ENCODE peak calls at places on chromosomes 12 and 14, in seven cellular contexts. O is left ventricle myocardium inferior, Q is A549, E is fibroblast of lung, Y is stomach, J is heart left ventricle, I is GM13976. K is an unnamed sample.

GRCh38 chr12:42190376-42190775 is 45.7 kb upstream of the GXYLT1 start:
- DNase-seq in Y (no peak), I (no peak), Q (no peak), E (no peak), O (no peak), J (no peak), K (no peak)

GRCh38 chr14:60343571-60344071 is 94.6 kb downstream of the PPM1A start:
- DNase-seq in I (no peak), Q (no peak), J (no peak), O (no peak), Y (no peak), E (no peak), K (no peak)

GRCh38 chr12:123109319-123109772 is 41.5 kb downstream of the PITPNM2 start:
- DNase-seq in I (no peak), Y (no peak), E (no peak), O (no peak), J (no peak), Q (no peak), K (no peak)

GRCh38 chr12:44960856-44961255 is 84.7 kb upstream of the NELL2 start:
- DNase-seq in O (no peak), J (no peak), E (no peak), I (no peak), Q (no peak), Y (no peak), K (no peak)

GRCh38 chr14:91754819-91755218 is 22.9 kb upstream of the CATSPERB start:
- DNase-seq in Y (peak; percentile 72), I (no peak), J (no peak), E (no peak), O (no peak), Q (no peak), K (no peak)

GRCh38 chr12:96441811-96442210 is 41.6 kb upstream of the CDK17 start:
- DNase-seq in E (no peak), Y (no peak), Q (no peak), J (no peak), O (no peak), I (no peak), K (no peak)

GRCh38 chr14:68862954-68863594 is 70.2 kb upstream of the ZFP36L1 start:
- DNase-seq in Y (peak; percentile 83), O (peak; percentile 76), J (peak; percentile 80), I (peak; percentile 81), E (peak; percentile 65), Q (peak; percentile 79), K (peak; percentile 45)

GRCh38 chr12:86261142-86261541 is 5.0 kb upstream of the MGAT4C start:
- DNase-seq in I (no peak), E (peak; percentile 48), Q (no peak), Y (no peak), J (no peak), O (no peak), K (peak; percentile 37)

DNA sequence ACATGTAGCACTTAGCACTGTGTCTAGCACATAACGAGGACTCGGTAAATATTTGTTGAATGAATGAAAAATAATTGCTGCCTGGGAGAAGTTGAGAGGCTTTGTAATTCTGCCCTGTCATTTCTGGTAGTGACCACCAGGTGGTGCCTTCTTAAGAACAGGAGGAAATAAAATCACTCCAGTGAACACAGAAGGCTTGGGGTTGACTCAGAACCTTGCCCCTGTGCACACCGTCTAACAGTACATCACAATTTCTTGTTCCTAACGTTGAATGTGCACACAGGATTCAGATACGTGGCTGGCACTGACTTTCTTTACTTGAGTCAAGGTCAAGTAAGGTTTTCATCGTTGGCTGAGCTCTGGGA is 91.8 kb downstream of the RGS6 start:
- DNase-seq in J (no peak), Y (peak; percentile 27), E (peak; percentile 8), Q (no peak), I (peak; percentile 43), O (no peak), K (peak; percentile 1)
- TF ChIP-seq CTCF in J (peak; percentile 61), Y (peak; percentile 52), E (peak; percentile 14), Q (no peak), I (peak; percentile 61), O (peak; percentile 67), K (peak; percentile 37)

GRCh38 chr12:48296586-48297396 is 53.9 kb downstream of the ZNF641 start:
- DNase-seq in Y (peak; percentile 80), O (peak; percentile 79), Q (no peak), J (peak; percentile 86), I (peak; percentile 41), E (peak; percentile 81), K (peak; percentile 73)
- TF ChIP-seq CTCF in Y (no peak), O (no peak), Q (no peak), J (no peak), I (no peak), E (no peak), K (no peak)

GRCh38 chr12:132502149-132502881 is 12.4 kb downstream of the FBRSL1 start:
- DNase-seq in Q (no peak), O (no peak), I (no peak), J (no peak), E (no peak), Y (no peak), K (no peak)
- TF ChIP-seq CTCF in Q (no peak), O (no peak), I (no peak), J (no peak), E (no peak), Y (no peak), K (no peak)

GRCh38 chr12:32305163-32305562 is 94.2 kb upstream of the FGD4 start:
- DNase-seq in Y (no peak), O (no peak), J (no peak), E (no peak), I (no peak), Q (peak; percentile 15), K (no peak)
- TF ChIP-seq CTCF in Y (peak; percentile 54), O (peak; percentile 58), J (peak; percentile 69), E (peak; percentile 37), I (peak; percentile 14), Q (peak; percentile 62), K (peak; percentile 19)

GRCh38 chr12:14810953-14811483 is 3.0 kb downstream of the SMCO3 start:
- DNase-seq in O (no peak), Q (peak; percentile 38), I (no peak), E (peak; percentile 27), Y (no peak), J (no peak), K (no peak)
- TF ChIP-seq CTCF in O (peak; percentile 56), Q (peak; percentile 89), I (no peak), E (peak; percentile 54), Y (no peak), J (peak; percentile 47), K (peak; percentile 47)

GRCh38 chr14:45716506-45716905 is 463.5 kb upstream of the MIS18BP1 start:
- DNase-seq in E (no peak), I (no peak), Q (peak; percentile 2), Y (no peak), O (no peak), J (no peak), K (no peak)
- TF ChIP-seq CTCF in E (no peak), I (no peak), Q (no peak), Y (no peak), O (no peak), J (no peak), K (no peak)

GRCh38 chr12:11581179-11581755 is 68.2 kb upstream of the ETV6 start:
- DNase-seq in Q (peak; percentile 43), O (peak; percentile 18), J (peak; percentile 60), I (peak; percentile 43), Y (peak; percentile 72), E (peak; percentile 71), K (peak; percentile 63)
- TF ChIP-seq CTCF in Q (peak; percentile 90), O (peak; percentile 73), J (peak; percentile 81), I (peak; percentile 20), Y (peak; percentile 69), E (peak; percentile 35), K (peak; percentile 46)

GRCh38 chr12:62691309-62691708 is 224.7 kb downstream of the MON2 start:
- DNase-seq in J (no peak), Q (no peak), O (no peak), E (no peak), I (no peak), Y (no peak), K (no peak)

GRCh38 chr12:62683724-62684501 is 217.3 kb downstream of the MON2 start:
- DNase-seq in Y (no peak), I (no peak), E (peak; percentile 86), J (peak; percentile 76), O (peak; percentile 63), Q (no peak), K (peak; percentile 82)

GRCh38 chr12:62689042-62689839 is 222.6 kb downstream of the MON2 start:
- DNase-seq in E (peak; percentile 52), Q (no peak), Y (no peak), I (no peak), J (no peak), O (no peak), K (peak; percentile 38)

GRCh38 chr12:62684586-62685295 is 218.1 kb downstream of the MON2 start:
- DNase-seq in Y (no peak), Q (no peak), O (peak; percentile 81), E (no peak), J (peak; percentile 82), I (no peak), K (no peak)

GRCh38 chr12:62686938-62687337 is 220.3 kb downstream of the MON2 start:
- DNase-seq in I (no peak), J (no peak), Y (no peak), Q (no peak), O (no peak), E (no peak), K (peak; percentile 20)
- TF ChIP-seq CTCF in I (no peak), J (no peak), Y (no peak), Q (no peak), O (no peak), E (no peak), K (no peak)